ENCODE peak calls at places on chromosomes 11 and 22, in nine cellular contexts. V is progenitor cell of endocrine pancreas; E is AG08395; F is left lung; M is neural crest cell; H is globus pallidus; B is stimulated activated CD4-positive, alpha-beta T cell treated with anti-CD3 and anti-CD28 coated beads, Interleukin-2, amount 100 ng/mL, for 48 hours; Q is NCI-H1417; N is activated CD4-positive, alpha-beta T cell treated with anti-CD3 and anti-CD28 coated beads, Interleukin-2, amount 50 U/mL, for 1 hour. Y is an unnamed sample.

GRCh38 chr11:30468881-30469280 is 117.3 kb downstream of the MPPED2 start:
- DNase-seq in N (no peak), M (no peak), V (no peak), F (no peak), E (no peak), Q (no peak), H (no peak), B (no peak), Y (no peak)

GRCh38 chr22:23685205-23685784 is 5.5 kb upstream of the RGL4 start:
- DNase-seq in H (no peak), N (no peak), E (peak), B (no peak), F (no peak), Q (no peak), M (no peak), V (no peak), Y (peak)

GRCh38 chr22:43110444-43110926 is at the start of gene BIK:
- DNase-seq in Q (peak), F (peak), E (peak), V (peak), N (peak), H (peak), B (peak), M (peak), Y (no peak)

GRCh38 chr22:20155330-20156041 is 4.6 kb upstream of the CCDC188 start:
- DNase-seq in Q (peak), V (no peak), B (no peak), H (peak), N (no peak), E (peak), F (peak), M (peak), Y (no peak)

GRCh38 chr11:12075822-12076821 is 34.3 kb upstream of the MICAL2 start:
- DNase-seq in H (no peak), F (peak), N (no peak), V (no peak), E (peak), M (no peak), B (no peak), Q (no peak), Y (peak)

GRCh38 chr11:22797081-22797480 is 32.5 kb downstream of the SVIP start:
- DNase-seq in H (peak), E (no peak), Q (peak), V (no peak), M (no peak), N (no peak), F (no peak), B (no peak), Y (no peak)

GRCh38 chr11:65298655-65299179 is 15.9 kb upstream of the CDC42EP2 start:
- DNase-seq in V (no peak), N (no peak), Q (no peak), F (no peak), E (peak), H (no peak), M (no peak), B (no peak), Y (no peak)

GRCh38 chr11:108498816-108499408 is 728 bp upstream of the POGLUT3 start:
- DNase-seq in Q (no peak), F (no peak), B (no peak), M (no peak), E (no peak), N (no peak), V (no peak), H (no peak), Y (no peak)

GRCh38 chr11:6771926-6772898 is at the start of gene OR2AG2:
- DNase-seq in H (peak), N (no peak), M (no peak), B (no peak), Q (no peak), E (no peak), F (peak), V (no peak), Y (no peak)

GRCh38 chr11:33895752-33896137 is 3.9 kb upstream of the LMO2 start:
- DNase-seq in M (no peak), Q (peak), F (no peak), B (no peak), N (no peak), H (no peak), V (no peak), E (no peak), Y (no peak)

GRCh38 chr22:40642316-40642715 is 5.8 kb upstream of the MRTFA start:
- DNase-seq in B (no peak), V (no peak), N (no peak), M (no peak), E (no peak), F (no peak), H (no peak), Q (no peak), Y (no peak)

GRCh38 chr11:3124821-3125220 is 40.3 kb downstream of the OSBPL5 start:
- DNase-seq in E (no peak), M (no peak), H (no peak), B (no peak), N (no peak), V (no peak), Q (no peak), F (peak), Y (no peak)

GRCh38 chr22:43419371-43420080 is 7.7 kb downstream of the MPPED1 start:
- DNase-seq in N (no peak), F (no peak), V (no peak), E (no peak), H (no peak), M (no peak), B (no peak), Q (no peak), Y (no peak)

GRCh38 chr11:40328890-40329617 is 1130.4 kb downstream of the LRRC4C start:
- DNase-seq in Q (no peak), B (no peak), M (no peak), E (peak), V (no peak), N (no peak), F (peak), H (no peak), Y (peak)

GRCh38 chr11:47387944-47388696 is 9.8 kb upstream of the SPI1 start:
- DNase-seq in M (no peak), N (no peak), Q (no peak), V (no peak), F (peak), E (no peak), B (no peak), H (no peak), Y (no peak)

GRCh38 chr11:65856689-65857499 is 1.1 kb downstream of the CFL1 start:
- DNase-seq in B (peak), H (peak), M (peak), V (peak), Q (peak), E (peak), N (peak), F (peak), Y (peak)

GRCh38 chr11:114678125-114679036 is at the start of gene NXPE2:
- DNase-seq in V (no peak), E (peak), F (no peak), B (no peak), N (no peak), Q (no peak), M (no peak), H (no peak), Y (peak)

GRCh38 chr11:125123194-125123946 is 11.9 kb upstream of the TMEM218 start:
- DNase-seq in Q (no peak), V (no peak), M (no peak), F (no peak), H (no peak), N (no peak), E (no peak), B (no peak), Y (no peak)

GRCh38 chr11:38612701-38613100 is 2014.7 kb upstream of the RAG2 start:
- DNase-seq in V (no peak), E (no peak), M (no peak), H (no peak), F (no peak), B (no peak), Q (no peak), N (no peak), Y (no peak)

GRCh38 chr11:124475265-124475664 is 29.8 kb upstream of the OR8B8 start:
- DNase-seq in B (no peak), H (no peak), F (no peak), V (no peak), M (no peak), N (no peak), Q (no peak), E (no peak), Y (no peak)

GRCh38 chr11:10990160-10990559 is 132.3 kb upstream of the ZBED5 start:
- DNase-seq in B (no peak), Q (no peak), H (no peak), V (no peak), M (no peak), E (no peak), F (no peak), N (no peak), Y (no peak)

GRCh38 chr22:30002861-30003489 is 77.3 kb upstream of the HORMAD2 start:
- DNase-seq in N (no peak), E (no peak), H (no peak), B (no peak), V (no peak), M (no peak), F (no peak), Q (peak), Y (no peak)

GRCh38 chr11:12186683-12187082 is 76.3 kb downstream of the MICAL2 start:
- DNase-seq in Q (no peak), F (no peak), E (no peak), N (no peak), V (no peak), B (no peak), H (no peak), M (no peak), Y (no peak)

GRCh38 chr11:1228183-1228821 is 5.4 kb downstream of the MUC5B start:
- DNase-seq in B (no peak), H (no peak), V (no peak), M (no peak), Q (no peak), N (no peak), F (no peak), E (no peak), Y (no peak)

GRCh38 chr11:116852261-116853125 is 15.1 kb upstream of the APOA1 start:
- DNase-seq in B (no peak), M (no peak), N (no peak), F (no peak), H (no peak), Q (no peak), E (peak), V (no peak), Y (peak)

GRCh38 chr22:35642305-35642741 is 5.9 kb upstream of the APOL6 start:
- DNase-seq in Q (no peak), F (no peak), M (no peak), N (no peak), H (no peak), B (no peak), E (peak), V (no peak), Y (no peak)

GRCh38 chr11:10900686-10901415 is 43.0 kb upstream of the ZBED5 start:
- DNase-seq in E (no peak), F (no peak), Q (no peak), V (no peak), B (no peak), M (no peak), N (no peak), H (no peak), Y (no peak)

GRCh38 chr11:504053-504993 is 2.7 kb downstream of the RNH1 start:
- DNase-seq in H (no peak), V (no peak), B (no peak), Q (no peak), N (no peak), E (peak), F (no peak), M (no peak), Y (no peak)

GRCh38 chr11:115493905-115494304 is 10.3 kb downstream of the CADM1 start:
- DNase-seq in M (no peak), N (no peak), F (no peak), H (no peak), B (no peak), V (no peak), Q (no peak), E (no peak), Y (no peak)

GRCh38 chr22:20571531-20572007 is 64.2 kb downstream of the MED15 start:
- DNase-seq in B (peak), V (no peak), H (no peak), M (peak), Q (peak), E (peak), F (no peak), N (peak), Y (no peak)

GRCh38 chr11:12968101-12968500 is 41.0 kb upstream of the RASSF10 start:
- DNase-seq in B (no peak), E (no peak), M (no peak), N (no peak), V (no peak), F (no peak), H (no peak), Q (no peak), Y (peak)